ENCODE peak calls at places on chromosomes 13 and 19, in four cellular contexts. Y is left ventricle myocardium inferior; X is CD8-positive, alpha-beta memory T cell; V is occipital lobe. B is an unnamed sample.
A peak's percentile ranks its signal among the peaks of the same experiment; 100 is the strongest.

GRCh38 chr13:33639640-33640080 is 178.3 kb upstream of the RFC3 start:
- DNase-seq in Y (no peak), X (no peak), V (no peak), B (no peak)

GRCh38 chr19:20167020-20167644 is at the start of gene ZNF486:
- DNase-seq in Y (peak; percentile 96), X (peak; percentile 91), V (peak; percentile 88), B (peak; percentile 97)

GRCh38 chr13:76380436-76381065 is 505.7 kb downstream of the KCTD12 start:
- DNase-seq in Y (no peak), X (no peak), V (peak; percentile 19), B (no peak)

GRCh38 chr13:34025746-34026145 is 207.8 kb downstream of the RFC3 start:
- DNase-seq in Y (no peak), X (no peak), V (no peak), B (no peak)

GRCh38 chr13:69579351-69579750 is 528.3 kb upstream of the ATXN8OS start:
- DNase-seq in Y (no peak), X (no peak), V (no peak), B (no peak)

GRCh38 chr13:113768018-113768905 is 9.2 kb downstream of the TMEM255B start:
- DNase-seq in Y (no peak), X (no peak), V (no peak), B (no peak)

GRCh38 chr19:14048439-14049153 is 13.3 kb downstream of the PALM3 start:
- DNase-seq in Y (peak; percentile 44), X (peak; percentile 66), V (no peak), B (no peak)

GRCh38 chr13:24202215-24202614 is 41.7 kb downstream of the SPATA13 start:
- DNase-seq in Y (no peak), X (no peak), V (no peak), B (no peak)

GRCh38 chr19:35108730-35109129 is 6.9 kb upstream of the FXYD3 start:
- DNase-seq in Y (no peak), X (no peak), V (no peak), B (no peak)

GRCh38 chr19:8323781-8324185 is 2.5 kb downstream of the RPS28 start:
- DNase-seq in Y (no peak), X (no peak), V (no peak), B (no peak)

GRCh38 chr19:36093687-36094086 is 17.3 kb upstream of the OVOL3 start:
- DNase-seq in Y (peak; percentile 33), X (no peak), V (peak; percentile 21), B (no peak)

GRCh38 chr19:35120492-35120891 is 4.9 kb downstream of the FXYD3 start:
- DNase-seq in Y (no peak), X (no peak), V (peak; percentile 37), B (no peak)

GRCh38 chr19:15249912-15250634 is 17.8 kb upstream of the EPHX3 start:
- DNase-seq in Y (peak; percentile 65), X (no peak), V (no peak), B (no peak)

GRCh38 chr19:41706741-41707501 is 1.5 kb upstream of the CEACAM5 start:
- DNase-seq in Y (peak; percentile 23), X (peak; percentile 73), V (no peak), B (no peak)

GRCh38 chr19:1665565-1666047 is 13.2 kb upstream of the TCF3 start:
- DNase-seq in Y (no peak), X (no peak), V (no peak), B (no peak)

GRCh38 chr13:89267734-89268133 is 1596.6 kb downstream of the SLITRK5 start:
- DNase-seq in Y (no peak), X (no peak), V (no peak), B (no peak)

GRCh38 chr19:7849631-7850428 is 19.8 kb downstream of the EVI5L start:
- DNase-seq in Y (no peak), X (no peak), V (no peak), B (no peak)

GRCh38 chr13:102399791-102400618 is 1.8 kb downstream of the FGF14 start:
- DNase-seq in Y (peak; percentile 25), X (peak; percentile 21), V (no peak), B (no peak)

GRCh38 chr19:49422407-49423277 is 599 bp downstream of the PTH2 start:
- DNase-seq in Y (peak; percentile 38), X (peak; percentile 38), V (peak; percentile 8), B (no peak)

GRCh38 chr19:35462476-35462953 is 14.5 kb downstream of the FFAR2 start:
- DNase-seq in Y (no peak), X (peak; percentile 80), V (no peak), B (no peak)

GRCh38 chr13:105634059-105634458 is 901.4 kb downstream of the EFNB2 start:
- DNase-seq in Y (no peak), X (no peak), V (no peak), B (no peak)

GRCh38 chr19:58428617-58429016 is 11.3 kb downstream of the ZNF132 start:
- DNase-seq in Y (no peak), X (no peak), V (no peak), B (no peak)

GRCh38 chr13:70816853-70817252 is 708.6 kb upstream of the KLHL1 start:
- DNase-seq in Y (no peak), X (no peak), V (no peak), B (no peak)

GRCh38 chr19:39400997-39401548 is 5.6 kb upstream of the ZFP36 start:
- DNase-seq in Y (no peak), X (no peak), V (no peak), B (no peak)

GRCh38 chr19:7179917-7180306 is 110.4 kb downstream of the ZNF557 start:
- DNase-seq in Y (no peak), X (no peak), V (no peak), B (no peak)

GRCh38 chr13:18964942-18965341 is 216.7 kb downstream of the TUBA3C start:
- DNase-seq in Y (no peak), X (no peak), V (no peak), B (no peak)

GRCh38 chr13:82654851-82655517 is 1227.3 kb downstream of the SLITRK1 start:
- DNase-seq in Y (peak; percentile 73), X (no peak), V (no peak), B (no peak)

GRCh38 chr19:17234911-17235617 is 9.0 kb downstream of the OCEL1 start:
- DNase-seq in Y (peak; percentile 47), X (peak; percentile 54), V (no peak), B (no peak)

GRCh38 chr19:14381689-14382474 is 638 bp downstream of the ADGRE5 start:
- DNase-seq in Y (peak; percentile 37), X (peak; percentile 90), V (no peak), B (no peak)

GRCh38 chr13:93180376-93180966 is 46.1 kb upstream of the GPC6 start:
- DNase-seq in Y (no peak), X (no peak), V (no peak), B (no peak)

GRCh38 chr13:21567714-21568113 is 36.3 kb downstream of the MICU2 start:
- DNase-seq in Y (no peak), X (no peak), V (no peak), B (no peak)

GRCh38 chr19:29845576-29846176 is 33.9 kb downstream of the CCNE1 start:
- DNase-seq in Y (no peak), X (peak; percentile 42), V (peak; percentile 32), B (peak; percentile 78)

GRCh38 chr13:42333613-42334328 is 61.8 kb downstream of the AKAP11 start:
- DNase-seq in Y (no peak), X (peak; percentile 7), V (no peak), B (no peak)

GRCh38 chr19:10288662-10289166 is 1.0 kb upstream of the ICAM5 start:
- DNase-seq in Y (no peak), X (no peak), V (peak; percentile 11), B (peak; percentile 76)

GRCh38 chr19:18802354-18802753 is 11.2 kb upstream of the COMP start:
- DNase-seq in Y (no peak), X (no peak), V (no peak), B (no peak)

GRCh38 chr19:53621885-53622710 is 9.7 kb upstream of the DPRX start:
- DNase-seq in Y (no peak), X (no peak), V (no peak), B (no peak)

GRCh38 chr19:1221141-1221903 is 15.7 kb downstream of the STK11 start:
- DNase-seq in Y (peak; percentile 79), X (no peak), V (no peak), B (peak; percentile 70)